ENCODE peak calls at places on chromosome X, in ten cellular contexts. H, I, N, S, T, G, X, J, E and A are unnamed samples. For H3K4me1 and H3K36me3, the result is how much of the 10 kb centered on the place peaks cover.

GRCh38 chrX:106897259-106897658 is 5.9 kb downstream of the RIPPLY1 start:
- DNase-seq in H (peak), I (no peak), N (no peak), S (no peak), T (no peak), G (no peak), X (no peak), J (no peak), E (no peak), A (no peak)

GRCh38 chrX:3094261-3094660 is 53.0 kb downstream of the ARSF start:
- DNase-seq in H (peak), I (no peak), N (no peak), S (no peak), T (no peak), G (peak), X (no peak), J (no peak), E (no peak), A (peak)

GRCh38 chrX:39311646-39312045 is 510.4 kb downstream of the MID1IP1 start:
- DNase-seq in H (no peak), I (no peak), N (no peak), S (no peak), T (no peak), G (no peak), X (no peak), J (no peak), E (no peak), A (no peak)

GRCh38 chrX:140503714-140504351 is 1.0 kb downstream of the SOX3 start:
- DNase-seq in H (peak), I (no peak), N (no peak), S (no peak), T (no peak), G (peak), X (no peak), J (no peak), E (no peak), A (peak)

GRCh38 chrX:25858273-25858880 is 279.8 kb upstream of the MAGEB18 start:
- DNase-seq in H (peak), I (no peak), N (no peak), S (no peak), T (no peak), G (peak), X (no peak), J (no peak), E (no peak), A (no peak)

GRCh38 chrX:138748480-138748879 is 37.0 kb upstream of the FGF13 start:
- DNase-seq in H (peak), I (no peak), N (no peak), S (peak), T (no peak), G (no peak), X (no peak), J (no peak), E (no peak), A (no peak)

GRCh38 chrX:121254336-121254735 is 206.9 kb downstream of the GLUD2 start:
- DNase-seq in H (peak), I (no peak), N (no peak), S (peak), T (no peak), G (peak), X (no peak), J (peak), E (no peak), A (no peak)

GRCh38 chrX:135737361-135738071 is 24.1 kb downstream of the CT45A1 start:
- DNase-seq in H (peak), I (no peak), N (no peak), S (no peak), T (no peak), G (no peak), X (no peak), J (no peak), E (no peak), A (no peak)

GRCh38 chrX:2708016-2708415 is 16.9 kb downstream of the CD99 start:
- DNase-seq in H (no peak), I (no peak), N (no peak), S (no peak), T (no peak), G (no peak), X (no peak), J (no peak), E (no peak), A (no peak)

GRCh38 chrX:54640721-54641120 is 110.7 kb downstream of the GNL3L start:
- DNase-seq in H (no peak), I (no peak), N (no peak), S (no peak), T (no peak), G (peak), X (no peak), J (no peak), E (no peak), A (no peak)

GRCh38 chrX:40952855-40953254 is 132.4 kb upstream of the USP9X start:
- DNase-seq in H (peak), I (no peak), N (no peak), S (no peak), T (no peak), G (no peak), X (no peak), J (no peak), E (no peak), A (no peak)

GRCh38 chrX:80223922-80224579 is 196.2 kb upstream of the TENT5D start:
- DNase-seq in H (peak), I (no peak), N (no peak), S (no peak), T (no peak), G (peak), X (no peak), J (no peak), E (no peak), A (no peak)

DNA sequence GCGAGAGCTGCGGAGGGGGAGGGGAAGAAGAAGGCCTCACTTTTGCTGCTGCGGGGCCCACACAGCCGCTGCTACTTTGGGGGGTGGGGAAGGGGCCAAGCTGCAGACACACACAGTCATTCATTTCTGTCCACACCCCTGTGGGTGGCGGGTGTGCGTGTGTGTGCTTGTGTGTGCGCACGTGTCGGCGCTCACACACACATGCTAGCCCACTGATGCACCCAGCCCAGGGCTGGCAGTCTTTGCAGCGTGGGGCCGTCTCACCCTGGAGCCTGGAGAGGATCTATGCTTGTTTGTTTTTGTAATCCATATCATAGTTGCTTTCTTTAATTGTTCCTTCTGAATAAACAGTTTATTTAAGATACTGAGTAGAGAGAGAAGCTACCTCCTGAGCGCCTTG is 4.0 kb downstream of the DUSP9 start:
- DNase-seq in H (no peak), I (no peak), N (no peak), S (peak), T (peak), G (no peak), X (no peak), J (no peak), E (peak), A (peak)
- H3K4me1 ChIP-seq in H (under half), I (under half), N (under half), S (under half), T (under half), G (under half), X (under half), J (under half), E (under half), A (under half)

GRCh38 chrX:47235691-47236103 is 2.9 kb downstream of the USP11 start:
- DNase-seq in H (peak), I (no peak), N (no peak), S (no peak), T (no peak), G (no peak), X (no peak), J (no peak), E (no peak), A (no peak)

GRCh38 chrX:47232803-47233332 is at the start of gene USP11:
- DNase-seq in H (peak), I (peak), N (peak), S (peak), T (no peak), G (peak), X (peak), J (peak), E (peak), A (peak)

GRCh38 chrX:47232197-47232802 is 509 bp upstream of the USP11 start:
- DNase-seq in H (no peak), I (no peak), N (no peak), S (no peak), T (no peak), G (no peak), X (no peak), J (no peak), E (no peak), A (no peak)

GRCh38 chrX:47233333-47234113 is 714 bp downstream of the USP11 start:
- DNase-seq in H (peak), I (peak), N (peak), S (peak), T (peak), G (peak), X (peak), J (peak), E (peak), A (peak)

DNA sequence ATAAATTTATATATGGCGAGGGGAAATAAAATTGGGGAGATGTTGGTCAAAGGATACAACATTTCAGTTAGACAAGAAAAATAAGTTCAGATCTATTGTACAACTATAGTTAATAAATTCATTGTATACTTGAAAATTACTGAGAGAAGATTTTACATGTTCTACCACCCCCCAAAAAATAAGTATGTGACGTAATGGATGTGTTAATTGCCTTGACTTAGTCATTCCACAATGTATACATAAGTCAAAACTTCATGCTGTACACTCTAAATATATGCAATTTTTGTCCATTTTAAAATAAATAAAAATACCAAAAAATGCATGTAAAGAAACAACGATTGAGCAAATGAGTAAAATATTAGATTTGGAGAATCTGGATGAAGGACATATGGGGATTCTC is 1.8 kb downstream of the USP11 start:
- DNase-seq in H (peak), I (no peak), N (no peak), S (no peak), T (no peak), G (no peak), X (no peak), J (no peak), E (no peak), A (no peak)
- H3K36me3 ChIP-seq in H (under half), I (under half), N (under half), S (under half), T (under half), G (under half), X (under half), J (under half), E (under half), A (under half)

GRCh38 chrX:13694983-13695382 is 6.1 kb downstream of the RAB9A start:
- DNase-seq in H (no peak), I (no peak), N (no peak), S (no peak), T (no peak), G (no peak), X (no peak), J (no peak), E (no peak), A (no peak)
- H3K4me1 ChIP-seq in H (under half), I (half or more), N (under half), S (under half), T (under half), G (under half), X (under half), J (under half), E (under half), A (half or more)

GRCh38 chrX:53583571-53583970 is 102.9 kb downstream of the HUWE1 start:
- DNase-seq in H (no peak), I (no peak), N (no peak), S (no peak), T (no peak), G (no peak), X (no peak), J (no peak), E (no peak), A (no peak)

GRCh38 chrX:53584891-53585290 is 101.6 kb downstream of the HUWE1 start:
- DNase-seq in H (no peak), I (no peak), N (no peak), S (no peak), T (no peak), G (no peak), X (no peak), J (no peak), E (no peak), A (no peak)

GRCh38 chrX:53580742-53581504 is 105.6 kb downstream of the HUWE1 start:
- DNase-seq in H (no peak), I (no peak), N (no peak), S (no peak), T (no peak), G (no peak), X (peak), J (no peak), E (no peak), A (no peak)
- H3K36me3 ChIP-seq in H (under half), I (half or more), N (half or more), S (half or more), T (under half), G (under half), X (under half), J (under half), E (half or more), A (under half)

DNA sequence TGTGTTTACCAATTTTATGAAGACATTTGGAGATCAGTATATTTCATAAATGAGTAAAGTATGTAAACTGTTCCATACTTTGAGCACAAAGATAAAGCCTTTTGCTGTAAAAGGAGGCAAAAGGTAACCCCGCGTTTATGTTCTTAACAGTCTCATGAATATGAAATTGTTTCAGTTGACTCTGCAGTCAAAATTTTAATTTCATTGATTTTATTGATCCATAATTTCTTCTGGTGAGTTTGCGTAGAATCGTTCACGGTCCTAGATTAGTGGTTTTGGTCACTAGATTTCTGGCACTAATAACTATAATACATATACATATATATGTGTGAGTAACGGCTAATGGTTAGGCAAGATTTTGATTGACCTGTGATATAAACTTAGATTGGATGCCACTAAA is 1.9 kb downstream of the FMR1 start:
- DNase-seq in H (no peak), I (no peak), N (no peak), S (no peak), T (no peak), G (no peak), X (no peak), J (no peak), E (no peak), A (no peak)
- H3K4me1 ChIP-seq in H (under half), I (under half), N (under half), S (under half), T (under half), G (under half), X (under half), J (under half), E (under half), A (under half)

GRCh38 chrX:72273718-72274117 is 3.3 kb downstream of the RPS4X start:
- DNase-seq in H (no peak), I (no peak), N (no peak), S (no peak), T (no peak), G (no peak), X (no peak), J (no peak), E (no peak), A (no peak)
- H3K36me3 ChIP-seq in H (under half), I (under half), N (half or more), S (half or more), T (under half), G (under half), X (under half), J (under half), E (half or more), A (under half)

DNA sequence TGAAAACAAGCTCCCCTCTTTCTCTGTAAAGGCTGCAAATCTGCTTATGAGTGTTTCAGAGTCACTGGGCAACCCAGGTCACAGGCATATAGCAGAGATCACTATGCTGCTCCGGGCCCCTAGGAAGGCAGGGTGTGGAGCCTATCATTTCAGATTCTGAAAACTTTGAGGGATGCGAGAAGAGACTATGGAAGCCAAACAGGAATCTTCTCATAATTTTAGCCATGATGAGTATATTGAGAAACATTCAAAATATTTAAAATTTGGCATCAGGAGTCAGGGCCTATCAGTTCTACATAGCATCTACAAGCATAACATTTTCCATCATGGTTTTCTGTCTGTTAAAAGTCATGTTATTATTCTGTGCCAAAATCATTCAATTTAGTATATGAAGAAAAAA is 61.7 kb upstream of the ATXN3L start:
- DNase-seq in H (peak), I (no peak), N (no peak), S (no peak), T (no peak), G (no peak), X (no peak), J (no peak), E (no peak), A (no peak)
- H3K4me1 ChIP-seq in H (under half), I (under half), N (under half), S (under half), T (under half), G (under half), X (under half), J (under half), E (under half), A (under half)

DNA sequence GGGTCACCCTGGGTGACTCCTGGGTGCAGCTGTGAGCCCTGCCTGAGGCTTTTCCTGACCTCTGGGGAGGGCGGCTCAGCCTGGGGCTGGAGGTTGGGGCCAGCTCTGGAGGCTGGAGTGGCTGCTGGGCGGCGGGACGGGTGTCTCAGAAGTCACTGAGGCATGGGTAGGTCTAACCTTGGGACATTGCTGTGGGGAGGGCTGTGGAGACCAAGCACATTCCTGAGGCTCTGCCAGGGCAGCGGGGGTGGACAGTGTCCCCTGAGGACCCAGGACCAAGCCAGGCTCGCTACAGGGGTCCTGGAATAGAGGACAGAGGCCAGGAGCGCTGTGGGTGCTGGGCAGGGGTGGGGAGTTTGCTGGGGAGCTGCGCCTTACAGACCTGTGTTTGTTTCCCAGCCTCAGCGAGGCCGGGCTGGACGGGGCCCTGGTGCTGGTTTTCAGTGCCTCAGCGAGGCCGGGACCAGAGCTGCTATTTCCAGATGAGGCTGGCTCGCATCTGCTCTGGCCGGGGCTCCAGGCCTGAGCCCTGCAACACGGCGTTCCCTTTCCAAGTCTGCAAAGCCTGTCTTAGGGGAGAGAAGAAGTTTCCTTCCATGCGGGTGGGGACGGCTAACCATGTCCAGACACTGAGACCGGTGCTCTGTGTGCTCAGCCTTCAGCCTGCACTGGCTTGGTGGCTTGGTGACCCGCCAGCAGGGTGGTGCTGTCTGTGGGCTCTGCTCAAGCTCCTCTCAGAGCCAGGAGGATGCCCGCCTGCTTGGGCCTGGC is 3.0 kb upstream of the SLC25A6 start:
- DNase-seq in H (no peak), I (peak), N (no peak), S (peak), T (no peak), G (no peak), X (peak), J (no peak), E (peak), A (no peak)
- H3K36me3 ChIP-seq in H (under half), I (under half), N (under half), S (under half), T (under half), G (under half), X (under half), J (under half), E (under half), A (under half)

DNA sequence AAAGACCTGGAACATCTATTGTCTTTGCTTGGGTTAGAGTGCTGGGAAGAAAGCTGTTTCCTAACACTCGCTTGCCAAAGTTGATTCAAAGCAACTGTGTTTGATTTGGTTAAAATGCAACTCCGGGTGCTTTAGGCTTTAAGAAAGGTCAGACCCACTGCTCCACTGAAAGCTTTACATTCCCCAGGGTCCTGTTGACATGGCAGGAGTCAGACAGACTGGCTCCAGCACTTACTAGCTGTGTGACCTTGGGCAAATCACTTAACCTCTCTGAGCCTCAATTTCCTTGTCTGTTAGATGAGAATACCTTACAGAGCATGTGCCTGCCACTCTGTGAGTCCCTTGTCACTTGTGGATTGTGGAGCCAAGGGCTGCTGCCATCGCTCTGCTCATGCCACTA is 39.0 kb downstream of the DGKK start:
- DNase-seq in H (no peak), I (no peak), N (no peak), S (no peak), T (no peak), G (no peak), X (no peak), J (no peak), E (no peak), A (no peak)
- H3K4me1 ChIP-seq in H (under half), I (under half), N (under half), S (under half), T (under half), G (under half), X (under half), J (under half), E (under half), A (under half)

DNA sequence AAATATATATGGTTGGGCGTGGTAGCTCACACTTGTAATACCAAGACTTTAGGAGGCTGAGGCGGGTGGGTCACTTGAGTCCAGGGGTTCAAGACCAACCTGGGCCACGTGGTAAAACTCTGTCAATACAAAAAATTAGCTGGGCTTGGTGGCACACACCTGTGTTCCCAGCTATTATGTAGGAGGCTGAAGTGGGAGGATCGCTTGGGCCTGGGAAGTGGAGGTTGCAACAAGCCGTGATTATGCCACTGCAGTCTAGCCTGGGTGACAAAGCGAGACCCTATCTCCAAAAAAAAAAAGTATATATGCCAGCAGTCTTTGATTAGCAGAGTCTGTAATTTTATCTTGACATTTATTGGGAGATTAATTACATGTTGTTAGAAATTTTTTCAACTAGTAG is 8.7 kb downstream of the EIF2S3 start:
- DNase-seq in H (no peak), I (no peak), N (no peak), S (no peak), T (no peak), G (no peak), X (no peak), J (no peak), E (no peak), A (no peak)
- H3K36me3 ChIP-seq in H (half or more), I (under half), N (half or more), S (half or more), T (half or more), G (under half), X (under half), J (under half), E (half or more), A (under half)